ENCODE peak calls at places on chromosomes 4 and X, in four cellular contexts. T is IMR-90, S is mesendoderm, A is H1. Y is an unnamed sample.

GRCh38 chr4:40995850-40996249 is 218.5 kb downstream of the APBB2 start:
- DNase-seq in S (no peak), A (no peak), T (peak; percentile 83), Y (no peak)

GRCh38 chr4:47531241-47531953 is 46.3 kb downstream of the ATP10D start:
- DNase-seq in A (no peak), T (peak; percentile 90), S (peak; percentile 87), Y (no peak)

GRCh38 chr4:183348706-183349659 is 26.8 kb upstream of the CLDN24 start:
- DNase-seq in T (peak; percentile 95), S (peak; percentile 77), A (no peak), Y (no peak)

GRCh38 chrX:53716328-53717088 is 30.0 kb upstream of the HUWE1 start:
- DNase-seq in A (no peak), S (no peak), T (peak; percentile 48), Y (no peak)

GRCh38 chr4:6468376-6468775 is 4.0 kb downstream of the PPP2R2C start:
- DNase-seq in T (no peak), S (no peak), A (no peak), Y (no peak)

GRCh38 chrX:102338162-102338561 is 91.2 kb downstream of the NXF2 start:
- DNase-seq in T (no peak), A (no peak), S (no peak), Y (no peak)

GRCh38 chr4:159593651-159594050 is 490.8 kb downstream of the RAPGEF2 start:
- DNase-seq in S (no peak), A (no peak), T (no peak), Y (no peak)

GRCh38 chrX:106898462-106898861 is 4.7 kb downstream of the RIPPLY1 start:
- DNase-seq in T (peak; percentile 53), S (peak; percentile 75), A (no peak), Y (no peak)

GRCh38 chrX:103513476-103514108 is 5.7 kb downstream of the RAB40A start:
- DNase-seq in S (no peak), T (no peak), A (no peak), Y (no peak)

GRCh38 chrX:131633285-131633917 is 89.5 kb downstream of the OR13H1 start:
- DNase-seq in S (peak; percentile 61), T (peak; percentile 41), A (peak; percentile 2), Y (peak; percentile 60)

GRCh38 chrX:8305336-8305735 is 134.3 kb upstream of the VCX2 start:
- DNase-seq in T (no peak), S (no peak), A (no peak), Y (no peak)

GRCh38 chr4:48403358-48403757 is 62.0 kb downstream of the SLAIN2 start:
- DNase-seq in T (no peak), A (no peak), S (no peak), Y (no peak)

GRCh38 chrX:140764401-140764919 is 54.9 kb downstream of the LINC00632 start:
- DNase-seq in A (peak; percentile 25), T (peak; percentile 54), S (peak; percentile 88), Y (peak; percentile 84)

GRCh38 chrX:44344194-44344593 is 722 bp upstream of the EFHC2 start:
- DNase-seq in S (peak; percentile 9), T (no peak), A (no peak), Y (peak; percentile 29)

DNA sequence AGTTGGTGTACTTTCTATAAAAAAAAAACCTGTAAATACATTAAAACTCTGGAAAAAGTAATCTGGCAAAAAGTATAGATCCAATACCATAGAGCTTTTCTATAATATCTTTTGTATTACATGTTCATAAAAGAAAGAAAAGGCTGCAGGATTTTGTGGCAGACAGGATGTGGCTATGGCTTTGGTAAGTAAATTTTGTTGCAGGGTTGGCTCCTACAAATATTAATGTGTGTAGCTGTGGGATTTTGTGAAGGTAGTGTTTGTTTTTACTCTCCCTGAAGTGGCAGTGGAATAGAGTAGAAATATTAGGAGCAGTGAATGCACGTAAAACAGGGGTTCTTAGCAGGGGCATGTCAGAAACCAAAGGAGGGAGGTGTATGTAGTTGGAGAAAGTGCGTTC is 84.8 kb downstream of the TSPAN7 start:
- DNase-seq in A (no peak), S (no peak), T (no peak), Y (no peak)
- H4K5ac ChIP-seq in A (no peak overlapping the region), S (no peak overlapping the region), T (no peak overlapping the region), Y (no peak overlapping the region)

DNA sequence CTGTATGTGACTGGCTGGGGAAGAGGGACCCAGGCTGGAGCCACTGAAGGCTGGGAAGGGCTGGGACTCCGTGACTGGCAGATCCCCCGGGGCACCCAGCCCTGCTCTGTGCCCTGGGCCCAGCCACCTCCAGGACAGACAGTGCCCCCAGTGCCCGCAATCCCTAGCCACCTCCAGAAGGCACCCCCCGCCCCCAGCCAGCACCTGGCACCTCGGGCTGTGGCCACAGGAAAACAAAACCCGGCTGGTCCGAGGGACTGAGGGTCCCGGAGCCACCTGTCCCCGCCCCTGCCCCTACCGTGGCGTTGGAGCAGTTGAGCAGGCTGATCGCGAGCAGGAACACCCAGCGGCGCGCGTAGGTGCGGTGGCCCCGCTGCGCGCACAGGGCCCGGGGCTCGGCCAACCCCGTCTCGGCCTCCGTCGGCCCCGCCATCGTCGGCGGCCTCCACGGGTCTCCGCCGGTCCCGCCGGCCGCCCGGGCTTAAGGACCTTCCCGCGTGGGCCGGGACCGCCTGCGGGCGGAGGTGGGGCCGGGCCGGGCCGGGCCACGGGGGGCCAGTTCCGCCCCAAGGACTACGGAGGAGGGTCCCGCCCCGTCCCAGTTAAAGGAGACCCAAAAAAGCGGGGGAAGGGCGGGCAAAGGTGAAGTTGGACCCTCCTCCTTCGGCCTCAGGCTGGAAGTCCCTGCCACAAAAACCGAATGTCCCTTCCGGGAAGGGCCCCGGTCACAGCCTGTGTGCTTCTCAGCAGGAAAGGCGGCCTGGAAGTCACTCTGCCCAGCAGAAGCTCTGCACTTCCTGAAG is at the start of gene SLC49A3:
- DNase-seq in A (no peak), T (no peak), S (peak; percentile 71), Y (peak; percentile 69)
- H3K23ac ChIP-seq in A (no peak within 1 kb of the TSS), T (peak within 1 kb of the TSS; percentile 37), S (no peak within 1 kb of the TSS), Y (no peak within 1 kb of the TSS)

DNA sequence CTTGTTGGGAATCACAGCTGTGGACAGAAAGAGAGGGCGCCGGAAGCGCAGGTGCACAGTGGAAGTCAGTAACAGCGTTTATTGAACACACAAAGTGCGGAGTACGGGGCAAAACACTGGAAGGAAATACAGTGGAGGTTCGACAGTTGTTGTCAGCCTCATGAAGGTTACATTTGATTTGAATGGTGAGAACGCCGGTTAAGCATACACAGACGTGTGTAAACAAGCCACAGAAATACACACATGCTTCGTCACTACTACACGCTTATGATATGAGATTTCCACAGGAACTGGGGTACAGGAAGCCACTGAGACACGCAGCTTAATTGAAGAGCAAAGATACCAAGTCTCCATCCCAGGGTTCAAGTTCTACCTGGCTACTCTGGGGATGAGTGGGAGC is 12.0 kb downstream of the CCKAR start:
- DNase-seq in A (no peak), T (no peak), S (no peak), Y (no peak)
- H3K18ac ChIP-seq in A (no peak overlapping the region), T (no peak overlapping the region), S (no peak overlapping the region), Y (no peak overlapping the region)

DNA sequence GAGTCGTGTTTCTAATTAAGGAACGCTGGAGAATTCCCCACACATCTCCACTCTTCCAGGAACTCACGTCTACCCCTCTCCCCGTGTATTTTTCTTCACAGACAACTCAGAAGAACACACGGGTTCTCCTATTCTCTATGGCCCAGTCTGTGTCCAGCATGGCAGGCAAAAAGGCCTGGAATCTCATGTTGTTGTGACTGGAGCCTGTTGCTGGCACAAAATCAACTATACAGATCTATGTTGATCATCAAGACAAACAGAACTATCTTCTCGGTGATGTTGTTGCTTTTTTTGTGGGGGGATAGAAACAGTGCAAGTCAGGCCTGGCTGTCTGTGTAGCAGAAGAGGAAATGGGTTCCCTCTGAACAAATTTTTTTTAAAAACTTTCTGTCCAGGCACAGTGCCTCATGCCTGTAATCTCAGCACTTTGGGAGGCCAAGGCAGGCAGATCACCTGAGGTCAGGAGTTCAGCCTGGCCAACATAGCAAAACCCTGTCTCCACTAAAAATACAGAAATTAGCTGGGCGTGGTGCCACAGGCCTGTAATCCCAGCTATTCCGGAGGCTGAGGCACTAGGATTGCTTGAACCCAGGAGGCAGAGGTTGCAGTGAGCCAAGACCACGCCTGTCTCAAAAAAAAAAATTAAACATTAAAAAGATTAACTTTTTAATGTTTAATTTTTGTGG is 50.5 kb upstream of the CBR4 start:
- DNase-seq in A (no peak), S (no peak), T (no peak), Y (no peak)
- H4K5ac ChIP-seq in A (no peak overlapping the region), S (no peak overlapping the region), T (peak overlapping the region; percentile 28), Y (no peak overlapping the region)

GRCh38 chr4:1036976-1037810 is 25.8 kb downstream of the FGFRL1 start:
- DNase-seq in S (no peak), T (no peak), A (no peak), Y (no peak)
- H3K23ac ChIP-seq in S (no peak overlapping the region), T (no peak overlapping the region), A (no peak overlapping the region), Y (no peak overlapping the region)

GRCh38 chrX:41499984-41500383 is 52.8 kb downstream of the NYX start:
- DNase-seq in S (no peak), A (no peak), T (no peak), Y (no peak)
- H3K18ac ChIP-seq in S (no peak overlapping the region), A (no peak overlapping the region), T (no peak overlapping the region), Y (no peak overlapping the region)

GRCh38 chr4:38857354-38858096 is 908 bp upstream of the TLR6 start:
- DNase-seq in S (peak; percentile 66), T (peak; percentile 94), A (no peak), Y (no peak)

GRCh38 chr4:38856524-38857337 is at the start of gene TLR6:
- DNase-seq in T (peak; percentile 68), A (no peak), S (peak; percentile 84), Y (peak; percentile 41)

GRCh38 chr4:38855466-38855865 is 1.2 kb downstream of the TLR6 start:
- DNase-seq in T (no peak), S (no peak), A (no peak), Y (no peak)

GRCh38 chr4:38858097-38858420 is 1.4 kb upstream of the TLR6 start:
- DNase-seq in A (no peak), T (no peak), S (no peak), Y (no peak)

GRCh38 chr4:38856046-38856445 is 571 bp downstream of the TLR6 start:
- DNase-seq in S (no peak), T (no peak), A (no peak), Y (no peak)
- H4K5ac ChIP-seq in S (no peak overlapping the region), T (no peak overlapping the region), A (no peak overlapping the region), Y (no peak overlapping the region)

GRCh38 chr4:14749910-14750309 is 252.4 kb upstream of the CPEB2 start:
- DNase-seq in A (no peak), S (peak; percentile 40), T (no peak), Y (peak; percentile 46)

DNA sequence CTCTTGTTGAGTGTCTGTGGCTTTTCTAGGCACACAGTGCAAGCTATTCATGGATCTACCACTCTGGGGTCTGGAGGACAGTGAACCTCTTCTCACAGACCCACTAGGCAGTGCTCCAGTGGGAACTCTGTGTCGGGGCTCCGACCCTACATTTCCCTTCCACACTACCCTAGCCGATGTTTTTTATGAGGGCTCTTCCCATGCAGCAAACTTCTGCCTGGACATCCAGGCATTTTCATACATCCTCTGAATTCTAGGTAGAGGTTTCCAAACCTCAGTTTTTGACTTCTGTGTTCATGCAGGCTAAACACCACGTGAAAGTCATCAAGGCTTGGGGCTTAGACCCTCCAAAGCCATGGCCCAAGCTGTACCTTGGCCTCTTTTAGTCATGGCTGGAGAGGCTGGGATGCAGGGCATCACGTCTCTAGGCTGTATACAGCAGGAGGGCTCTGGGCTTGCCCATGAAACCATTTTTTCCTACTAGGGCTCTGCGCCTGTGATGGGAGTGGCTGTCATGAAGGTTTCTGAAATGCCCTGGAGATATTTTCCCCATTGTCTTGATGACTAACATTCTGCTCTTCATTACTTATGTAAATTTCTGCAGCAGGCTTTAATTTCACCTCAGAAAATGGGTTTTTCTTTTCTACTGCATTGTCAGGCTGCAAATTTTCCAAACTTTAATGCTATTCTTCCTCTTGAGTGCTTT is 249.8 kb upstream of the CPEB2 start:
- DNase-seq in A (no peak), S (no peak), T (no peak), Y (no peak)
- H3K23ac ChIP-seq in A (no peak overlapping the region), S (no peak overlapping the region), T (no peak overlapping the region), Y (no peak overlapping the region)

Y was measured in H9.